ENCODE peak calls at places on chromosomes 11 and 22, in five cellular contexts. One of them, this sample, is unnamed.

GRCh38 chr11:66842896-66843775 is at the start of gene RCE1:
- DNase-seq in HFFc6: peak; percentile 81
- DNase-seq in CD4-positive, alpha-beta T cell: peak; percentile 89
- DNase-seq in lower lobe of right lung: peak; percentile 93
- DNase-seq in lower leg skin: peak; percentile 86
- DNase-seq in this sample: peak; percentile 94

GRCh38 chr11:118398797-118399564 is 2.4 kb upstream of the ATP5MG start:
- DNase-seq in HFFc6: no peak
- DNase-seq in CD4-positive, alpha-beta T cell: peak; percentile 44
- DNase-seq in lower lobe of right lung: no peak
- DNase-seq in lower leg skin: no peak
- DNase-seq in this sample: no peak

GRCh38 chr11:71452354-71453020 is 516 bp upstream of the NADSYN1 start:
- DNase-seq in lower lobe of right lung: peak; percentile 65
- DNase-seq in CD4-positive, alpha-beta T cell: peak; percentile 61
- DNase-seq in lower leg skin: no peak
- DNase-seq in HFFc6: no peak
- DNase-seq in this sample: no peak

GRCh38 chr22:36419912-36420882 is 32.4 kb upstream of the MYH9 start:
- DNase-seq in HFFc6: no peak
- DNase-seq in CD4-positive, alpha-beta T cell: no peak
- DNase-seq in lower lobe of right lung: no peak
- DNase-seq in lower leg skin: no peak
- DNase-seq in this sample: no peak

GRCh38 chr11:119839504-119840133 is 110.6 kb upstream of the NECTIN1 start:
- DNase-seq in CD4-positive, alpha-beta T cell: no peak
- DNase-seq in lower lobe of right lung: no peak
- DNase-seq in lower leg skin: no peak
- DNase-seq in HFFc6: no peak
- DNase-seq in this sample: no peak

GRCh38 chr11:64624869-64625481 is 34.0 kb downstream of the SLC22A12 start:
- DNase-seq in lower leg skin: no peak
- DNase-seq in HFFc6: no peak
- DNase-seq in lower lobe of right lung: no peak
- DNase-seq in CD4-positive, alpha-beta T cell: no peak
- DNase-seq in this sample: no peak

GRCh38 chr11:28743101-28743550 is 634.9 kb downstream of the METTL15 start:
- DNase-seq in lower leg skin: no peak
- DNase-seq in CD4-positive, alpha-beta T cell: no peak
- DNase-seq in HFFc6: peak; percentile 53
- DNase-seq in lower lobe of right lung: no peak
- DNase-seq in this sample: no peak

GRCh38 chr11:118953265-118953664 is 2.8 kb upstream of the UPK2 start:
- DNase-seq in HFFc6: peak; percentile 43
- DNase-seq in CD4-positive, alpha-beta T cell: no peak
- DNase-seq in lower lobe of right lung: no peak
- DNase-seq in lower leg skin: no peak
- DNase-seq in this sample: no peak

GRCh38 chr11:1511937-1512496 is 25.4 kb upstream of the MOB2 start:
- DNase-seq in CD4-positive, alpha-beta T cell: no peak
- DNase-seq in lower leg skin: no peak
- DNase-seq in lower lobe of right lung: no peak
- DNase-seq in HFFc6: no peak
- DNase-seq in this sample: no peak

GRCh38 chr11:205221-206001 is 1.8 kb downstream of the BET1L start:
- DNase-seq in HFFc6: no peak
- DNase-seq in CD4-positive, alpha-beta T cell: no peak
- DNase-seq in lower leg skin: peak; percentile 13
- DNase-seq in lower lobe of right lung: peak; percentile 43
- DNase-seq in this sample: peak; percentile 62

GRCh38 chr22:25008666-25009065 is 56.1 kb downstream of the KIAA1671 start:
- DNase-seq in HFFc6: peak; percentile 2
- DNase-seq in lower lobe of right lung: no peak
- DNase-seq in CD4-positive, alpha-beta T cell: no peak
- DNase-seq in lower leg skin: no peak
- DNase-seq in this sample: no peak

GRCh38 chr22:38751422-38752346 is 4.1 kb downstream of the SUN2 start:
- DNase-seq in lower lobe of right lung: peak; percentile 90
- DNase-seq in lower leg skin: peak; percentile 43
- DNase-seq in HFFc6: no peak
- DNase-seq in CD4-positive, alpha-beta T cell: peak; percentile 71
- DNase-seq in this sample: no peak

GRCh38 chr22:17851754-17852153 is 77.5 kb upstream of the BID start:
- DNase-seq in lower lobe of right lung: no peak
- DNase-seq in HFFc6: no peak
- DNase-seq in CD4-positive, alpha-beta T cell: no peak
- DNase-seq in lower leg skin: no peak
- DNase-seq in this sample: no peak

GRCh38 chr11:82683029-82683428 is 50.6 kb downstream of the FAM181B start:
- DNase-seq in HFFc6: no peak
- DNase-seq in lower leg skin: no peak
- DNase-seq in lower lobe of right lung: no peak
- DNase-seq in CD4-positive, alpha-beta T cell: no peak
- DNase-seq in this sample: no peak

GRCh38 chr11:112961146-112961668 is at the start of gene NCAM1:
- DNase-seq in HFFc6: no peak
- DNase-seq in lower lobe of right lung: peak; percentile 52
- DNase-seq in lower leg skin: peak; percentile 19
- DNase-seq in CD4-positive, alpha-beta T cell: no peak
- DNase-seq in this sample: peak; percentile 94

GRCh38 chr11:128098840-128099239 is 488.5 kb downstream of the ETS1 start:
- DNase-seq in lower leg skin: no peak
- DNase-seq in lower lobe of right lung: no peak
- DNase-seq in CD4-positive, alpha-beta T cell: no peak
- DNase-seq in HFFc6: no peak
- DNase-seq in this sample: no peak

GRCh38 chr11:132125855-132126841 is 755.7 kb downstream of the NTM start:
- DNase-seq in CD4-positive, alpha-beta T cell: no peak
- DNase-seq in lower leg skin: no peak
- DNase-seq in lower lobe of right lung: no peak
- DNase-seq in HFFc6: no peak
- DNase-seq in this sample: no peak

GRCh38 chr22:36486619-36487384 is 5.4 kb upstream of the TXN2 start:
- DNase-seq in HFFc6: peak; percentile 51
- DNase-seq in lower lobe of right lung: no peak
- DNase-seq in CD4-positive, alpha-beta T cell: peak; percentile 56
- DNase-seq in lower leg skin: no peak
- DNase-seq in this sample: no peak

GRCh38 chr22:41445171-41446056 is 1.2 kb downstream of the TOB2 start:
- DNase-seq in lower leg skin: peak; percentile 27
- DNase-seq in CD4-positive, alpha-beta T cell: no peak
- DNase-seq in lower lobe of right lung: peak; percentile 50
- DNase-seq in HFFc6: no peak
- DNase-seq in this sample: no peak

GRCh38 chr11:57781529-57781943 is 19.9 kb downstream of the CTNND1 start:
- DNase-seq in lower lobe of right lung: peak; percentile 83
- DNase-seq in HFFc6: no peak
- DNase-seq in lower leg skin: peak; percentile 41
- DNase-seq in CD4-positive, alpha-beta T cell: no peak
- DNase-seq in this sample: no peak

GRCh38 chr11:57776577-57776976 is 15.0 kb downstream of the CTNND1 start:
- DNase-seq in HFFc6: no peak
- DNase-seq in CD4-positive, alpha-beta T cell: no peak
- DNase-seq in lower lobe of right lung: no peak
- DNase-seq in lower leg skin: no peak
- DNase-seq in this sample: no peak

GRCh38 chr11:57777969-57778317 is 16.3 kb downstream of the CTNND1 start:
- DNase-seq in lower leg skin: no peak
- DNase-seq in HFFc6: no peak
- DNase-seq in lower lobe of right lung: no peak
- DNase-seq in CD4-positive, alpha-beta T cell: no peak
- DNase-seq in this sample: no peak

GRCh38 chr11:57778318-57779037 is 16.9 kb downstream of the CTNND1 start:
- DNase-seq in lower leg skin: peak; percentile 74
- DNase-seq in lower lobe of right lung: peak; percentile 93
- DNase-seq in HFFc6: peak; percentile 95
- DNase-seq in CD4-positive, alpha-beta T cell: no peak
- DNase-seq in this sample: peak; percentile 87

GRCh38 chr11:57779275-57779674 is 17.7 kb downstream of the CTNND1 start:
- DNase-seq in CD4-positive, alpha-beta T cell: no peak
- DNase-seq in lower leg skin: no peak
- DNase-seq in HFFc6: peak; percentile 54
- DNase-seq in lower lobe of right lung: no peak
- DNase-seq in this sample: no peak
- TF ChIP-seq CTCF in CD4-positive, alpha-beta T cell: no peak
- TF ChIP-seq CTCF in lower leg skin: no peak
- TF ChIP-seq CTCF in HFFc6: peak; percentile 20
- TF ChIP-seq CTCF in lower lobe of right lung: no peak
- TF ChIP-seq CTCF in this sample: peak; percentile 34

GRCh38 chr11:12123799-12124198 is 13.4 kb downstream of the MICAL2 start:
- DNase-seq in HFFc6: no peak
- DNase-seq in CD4-positive, alpha-beta T cell: no peak
- DNase-seq in lower leg skin: no peak
- DNase-seq in lower lobe of right lung: no peak
- DNase-seq in this sample: no peak

GRCh38 chr11:12121011-12121410 is 10.6 kb downstream of the MICAL2 start:
- DNase-seq in CD4-positive, alpha-beta T cell: no peak
- DNase-seq in lower leg skin: no peak
- DNase-seq in HFFc6: no peak
- DNase-seq in lower lobe of right lung: no peak
- DNase-seq in this sample: no peak

GRCh38 chr11:12121504-12121903 is 11.1 kb downstream of the MICAL2 start:
- DNase-seq in HFFc6: no peak
- DNase-seq in CD4-positive, alpha-beta T cell: no peak
- DNase-seq in lower leg skin: no peak
- DNase-seq in lower lobe of right lung: no peak
- DNase-seq in this sample: no peak

GRCh38 chr11:12123177-12123576 is 12.8 kb downstream of the MICAL2 start:
- DNase-seq in HFFc6: peak; percentile 51
- DNase-seq in CD4-positive, alpha-beta T cell: no peak
- DNase-seq in lower lobe of right lung: no peak
- DNase-seq in lower leg skin: no peak
- DNase-seq in this sample: no peak

GRCh38 chr11:12122083-12122482 is 11.7 kb downstream of the MICAL2 start:
- DNase-seq in lower lobe of right lung: peak; percentile 56
- DNase-seq in HFFc6: no peak
- DNase-seq in lower leg skin: no peak
- DNase-seq in CD4-positive, alpha-beta T cell: no peak
- DNase-seq in this sample: no peak
- TF ChIP-seq CTCF in lower lobe of right lung: peak; percentile 56
- TF ChIP-seq CTCF in HFFc6: peak; percentile 72
- TF ChIP-seq CTCF in lower leg skin: no peak
- TF ChIP-seq CTCF in CD4-positive, alpha-beta T cell: peak; percentile 30
- TF ChIP-seq CTCF in this sample: peak; percentile 61

DNA sequence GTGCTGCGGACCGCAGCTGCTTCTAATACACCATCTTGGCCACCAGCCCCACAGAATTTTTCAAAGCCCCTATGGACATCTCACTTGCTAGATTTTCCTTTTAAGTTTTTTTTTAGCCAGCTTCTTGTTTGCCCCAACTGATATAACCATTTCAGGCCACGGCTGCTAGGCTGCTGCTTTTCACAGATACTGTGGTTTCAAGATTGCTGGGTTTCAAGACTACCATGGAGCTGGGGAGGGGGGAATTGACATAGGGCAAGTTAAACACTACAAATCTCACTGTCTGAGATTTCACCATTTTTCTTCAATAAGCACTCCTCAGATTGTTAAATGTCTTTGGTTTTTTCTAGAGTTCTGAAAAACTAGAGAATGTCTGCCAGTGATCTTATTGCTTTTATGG is 13.5 kb upstream of the DEPDC7 start:
- DNase-seq in HFFc6: no peak
- DNase-seq in lower leg skin: no peak
- DNase-seq in CD4-positive, alpha-beta T cell: no peak
- DNase-seq in lower lobe of right lung: no peak
- DNase-seq in this sample: no peak
- TF ChIP-seq CTCF in HFFc6: no peak
- TF ChIP-seq CTCF in lower leg skin: no peak
- TF ChIP-seq CTCF in CD4-positive, alpha-beta T cell: no peak
- TF ChIP-seq CTCF in lower lobe of right lung: no peak
- TF ChIP-seq CTCF in this sample: no peak

GRCh38 chr11:69092263-69092662 is 43.5 kb downstream of the TPCN2 start:
- DNase-seq in HFFc6: no peak
- DNase-seq in lower lobe of right lung: no peak
- DNase-seq in lower leg skin: no peak
- DNase-seq in CD4-positive, alpha-beta T cell: no peak
- DNase-seq in this sample: no peak

GRCh38 chr11:69091638-69092165 is 43.0 kb downstream of the TPCN2 start:
- DNase-seq in HFFc6: no peak
- DNase-seq in CD4-positive, alpha-beta T cell: no peak
- DNase-seq in lower lobe of right lung: no peak
- DNase-seq in lower leg skin: no peak
- DNase-seq in this sample: no peak

GRCh38 chr11:69094111-69094914 is 45.6 kb downstream of the TPCN2 start:
- DNase-seq in HFFc6: no peak
- DNase-seq in lower leg skin: no peak
- DNase-seq in CD4-positive, alpha-beta T cell: no peak
- DNase-seq in lower lobe of right lung: peak; percentile 44
- DNase-seq in this sample: no peak

GRCh38 chr11:69094915-69095290 is 46.2 kb downstream of the TPCN2 start:
- DNase-seq in CD4-positive, alpha-beta T cell: no peak
- DNase-seq in lower lobe of right lung: no peak
- DNase-seq in lower leg skin: no peak
- DNase-seq in HFFc6: no peak
- DNase-seq in this sample: no peak

GRCh38 chr11:69093106-69093505 is 44.4 kb downstream of the TPCN2 start:
- DNase-seq in lower leg skin: no peak
- DNase-seq in HFFc6: no peak
- DNase-seq in lower lobe of right lung: no peak
- DNase-seq in CD4-positive, alpha-beta T cell: no peak
- DNase-seq in this sample: no peak
- TF ChIP-seq CTCF in lower leg skin: no peak
- TF ChIP-seq CTCF in HFFc6: no peak
- TF ChIP-seq CTCF in lower lobe of right lung: no peak
- TF ChIP-seq CTCF in CD4-positive, alpha-beta T cell: no peak
- TF ChIP-seq CTCF in this sample: no peak